ENCODE peak calls at places on chromosome 1, in five cellular contexts. G, N, A, T and J are unnamed samples.

GRCh38 chr1:83500987-83501591 is 497.8 kb downstream of the TTLL7 start:
- DNase-seq in G (no peak), N (no peak), A (no peak), T (no peak), J (no peak)

GRCh38 chr1:41535236-41535720 is 50.8 kb upstream of the EDN2 start:
- DNase-seq in G (no peak), N (no peak), A (no peak), T (no peak), J (peak)

GRCh38 chr1:56491441-56491840 is 87.9 kb downstream of the PLPP3 start:
- DNase-seq in G (no peak), N (no peak), A (no peak), T (no peak), J (no peak)

GRCh38 chr1:3441449-3441848 is 13.0 kb upstream of the ARHGEF16 start:
- DNase-seq in G (no peak), N (no peak), A (no peak), T (peak), J (no peak)

GRCh38 chr1:44808938-44809917 is 905 bp downstream of the BTBD19 start:
- DNase-seq in G (peak), N (peak), A (peak), T (peak), J (no peak)

GRCh38 chr1:207647966-207648906 is 3.3 kb downstream of the CR1L start:
- DNase-seq in G (no peak), N (no peak), A (no peak), T (no peak), J (no peak)

GRCh38 chr1:222732216-222733159 is 4.5 kb upstream of the FAM177B start:
- DNase-seq in G (no peak), N (no peak), A (no peak), T (no peak), J (no peak)

GRCh38 chr1:29251164-29252130 is 15.1 kb downstream of the PTPRU start:
- DNase-seq in G (peak), N (no peak), A (no peak), T (no peak), J (no peak)

GRCh38 chr1:997728-998050 is 2.2 kb downstream of the HES4 start:
- DNase-seq in G (no peak), N (no peak), A (no peak), T (no peak), J (no peak)

GRCh38 chr1:245067257-245067656 is 87.5 kb upstream of the KIF26B start:
- DNase-seq in G (peak), N (no peak), A (no peak), T (no peak), J (no peak)

GRCh38 chr1:235502601-235503332 is 1.5 kb downstream of the B3GALNT2 start:
- DNase-seq in G (no peak), N (no peak), A (no peak), T (no peak), J (no peak)

GRCh38 chr1:66764994-66765578 is 12.8 kb downstream of the DYNLT5 start:
- DNase-seq in G (peak), N (peak), A (peak), T (peak), J (no peak)

GRCh38 chr1:153946622-153947246 is at the start of gene DENND4B:
- DNase-seq in G (peak), N (peak), A (peak), T (peak), J (peak)

GRCh38 chr1:99766378-99766800 is at the start of gene FRRS1:
- DNase-seq in G (peak), N (peak), A (peak), T (no peak), J (peak)

GRCh38 chr1:207217778-207218511 is 103.5 kb upstream of the CD55 start:
- DNase-seq in G (no peak), N (no peak), A (no peak), T (no peak), J (no peak)

GRCh38 chr1:197922070-197922390 is 4.9 kb downstream of the LHX9 start:
- DNase-seq in G (no peak), N (no peak), A (no peak), T (no peak), J (no peak)

GRCh38 chr1:49048188-49048587 is 271.5 kb upstream of the BEND5 start:
- DNase-seq in G (no peak), N (no peak), A (no peak), T (no peak), J (no peak)

GRCh38 chr1:11752359-11753208 is 9.4 kb upstream of the C1orf167 start:
- DNase-seq in G (no peak), N (no peak), A (no peak), T (no peak), J (no peak)

GRCh38 chr1:32765561-32766327 is 51.4 kb downstream of the YARS1 start:
- DNase-seq in G (no peak), N (no peak), A (peak), T (no peak), J (no peak)

GRCh38 chr1:77370161-77370560 is 88.3 kb downstream of the AK5 start:
- DNase-seq in G (no peak), N (no peak), A (no peak), T (no peak), J (no peak)

GRCh38 chr1:11566042-11566825 is 87.3 kb downstream of the DISP3 start:
- DNase-seq in G (no peak), N (no peak), A (no peak), T (no peak), J (no peak)

GRCh38 chr1:111593403-111594127 is 26.0 kb upstream of the RAP1A start:
- DNase-seq in G (peak), N (peak), A (no peak), T (no peak), J (no peak)

GRCh38 chr1:211420845-211421454 is 71.0 kb downstream of the RD3 start:
- DNase-seq in G (no peak), N (no peak), A (no peak), T (no peak), J (no peak)

GRCh38 chr1:101178688-101179491 is 57.9 kb upstream of the S1PR1 start:
- DNase-seq in G (peak), N (no peak), A (no peak), T (no peak), J (no peak)